ENCODE peak calls at places on chromosomes 12 and 14, in five cellular contexts. R, F, D, Q and B are unnamed samples.

GRCh38 chr12:122865268-122866231 is 30.3 kb downstream of the HIP1R start:
- DNase-seq in R (no peak), Q (peak; percentile 16), D (peak; percentile 64), F (no peak), B (no peak)

GRCh38 chr14:24113379-24113800 is 1.2 kb upstream of the DCAF11 start:
- DNase-seq in D (no peak), R (no peak), F (no peak), Q (no peak), B (no peak)

GRCh38 chr12:77122236-77122635 is 56.9 kb upstream of the E2F7 start:
- DNase-seq in F (peak; percentile 89), Q (peak; percentile 57), R (peak; percentile 78), D (peak; percentile 30), B (peak; percentile 95)

GRCh38 chr12:30978639-30979038 is 52.1 kb downstream of the TSPAN11 start:
- DNase-seq in D (no peak), R (no peak), F (no peak), Q (no peak), B (no peak)

GRCh38 chr12:20653871-20654270 is 41.3 kb upstream of the SLCO1C1 start:
- DNase-seq in Q (no peak), R (no peak), F (no peak), D (no peak), B (no peak)

GRCh38 chr14:96362071-96362964 is 823 bp downstream of the ATG2B start:
- DNase-seq in F (peak; percentile 64), R (no peak), Q (peak; percentile 63), D (peak; percentile 84), B (peak; percentile 70)

GRCh38 chr14:45811155-45811554 is 558.2 kb upstream of the MIS18BP1 start:
- DNase-seq in D (no peak), R (no peak), Q (no peak), F (no peak), B (no peak)

GRCh38 chr12:66228462-66228861 is 39.4 kb downstream of the IRAK3 start:
- DNase-seq in Q (no peak), R (no peak), D (no peak), F (no peak), B (no peak)

GRCh38 chr12:56377310-56377988 is 14.8 kb upstream of the APOF start:
- DNase-seq in Q (peak; percentile 12), F (peak; percentile 13), D (peak; percentile 44), R (no peak), B (peak; percentile 77)

GRCh38 chr12:43836455-43836989 is 641 bp downstream of the TMEM117 start:
- DNase-seq in F (peak; percentile 34), D (peak; percentile 40), Q (no peak), R (peak; percentile 3), B (peak; percentile 39)

GRCh38 chr12:48977290-48978281 is 536 bp upstream of the WNT1 start:
- DNase-seq in Q (no peak), D (peak; percentile 77), R (no peak), F (no peak), B (peak; percentile 51)

GRCh38 chr12:118853634-118854033 is 127.7 kb upstream of the SRRM4 start:
- DNase-seq in Q (no peak), F (no peak), D (peak; percentile 7), R (no peak), B (peak; percentile 1)

GRCh38 chr12:41436076-41436475 is 248.0 kb downstream of the PDZRN4 start:
- DNase-seq in D (no peak), F (no peak), R (no peak), Q (no peak), B (no peak)

GRCh38 chr14:75274899-75275569 is 3.6 kb upstream of the FOS start:
- DNase-seq in R (no peak), D (no peak), Q (no peak), F (peak; percentile 95), B (peak; percentile 57)

GRCh38 chr14:75277000-75277795 is 1.4 kb upstream of the FOS start:
- DNase-seq in R (peak; percentile 82), Q (no peak), D (peak; percentile 96), F (peak; percentile 97), B (peak; percentile 79)

GRCh38 chr14:75274045-75274898 is 4.4 kb upstream of the FOS start:
- DNase-seq in Q (no peak), F (no peak), D (no peak), R (no peak), B (no peak)

GRCh38 chr14:75273272-75274044 is 5.2 kb upstream of the FOS start:
- DNase-seq in R (no peak), D (peak; percentile 34), F (peak; percentile 99), Q (no peak), B (peak; percentile 49)

DNA sequence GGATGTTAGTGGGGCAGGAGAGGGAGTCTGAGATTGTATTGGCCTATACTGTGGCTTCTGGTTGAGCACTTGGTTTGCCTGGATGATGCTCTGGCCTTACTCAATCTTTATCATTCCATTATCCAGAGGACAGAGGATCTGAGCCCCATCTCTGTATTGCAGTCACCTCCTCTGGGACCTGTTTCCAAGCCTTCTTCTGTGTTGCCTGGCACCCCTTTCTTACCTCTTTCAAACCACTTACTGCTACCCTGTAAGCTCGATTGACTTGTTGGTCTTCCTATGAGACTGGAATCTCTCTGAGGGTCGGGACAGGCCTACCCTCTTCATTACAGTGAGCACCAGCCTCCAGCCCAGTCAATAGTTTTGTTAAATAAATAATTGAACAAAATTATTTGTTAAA is 3.0 kb upstream of the FOS start:
- DNase-seq in F (no peak), Q (no peak), D (no peak), R (no peak), B (no peak)
- H3K4me3 ChIP-seq in F (no peak overlapping the region), Q (no peak overlapping the region), D (no peak overlapping the region), R (no peak overlapping the region), B (no peak overlapping the region)

GRCh38 chr14:70619708-70620107 is 19.3 kb upstream of the MED6 start:
- DNase-seq in D (no peak), F (no peak), R (no peak), Q (no peak), B (peak; percentile 54)

GRCh38 chr14:70624972-70625371 is 16.7 kb upstream of the TTC9 start:
- DNase-seq in R (no peak), D (no peak), Q (no peak), F (no peak), B (no peak)

GRCh38 chr14:70616646-70617045 is 16.2 kb upstream of the MED6 start:
- DNase-seq in D (no peak), F (no peak), Q (no peak), R (no peak), B (peak; percentile 65)

GRCh38 chr14:70622111-70622712 is 19.5 kb upstream of the TTC9 start:
- DNase-seq in R (no peak), D (peak; percentile 64), Q (peak; percentile 53), F (peak; percentile 39), B (peak; percentile 71)
- TF ChIP-seq CTCF in R (peak; percentile 86), D (peak; percentile 68), Q (peak; percentile 89), F (peak; percentile 77), B (peak; percentile 98)

GRCh38 chr14:100067481-100067880 is 2.3 kb downstream of the EVL start:
- DNase-seq in D (no peak), F (no peak), R (no peak), Q (no peak), B (no peak)
- H3K4me3 ChIP-seq in D (no peak overlapping the region), F (no peak overlapping the region), R (no peak overlapping the region), Q (no peak overlapping the region), B (no peak overlapping the region)

GRCh38 chr14:63551338-63551737 is 8.2 kb upstream of the PPP2R5E start:
- DNase-seq in D (no peak), Q (no peak), F (no peak), R (no peak), B (peak; percentile 56)
- TF ChIP-seq CTCF in D (no peak), Q (no peak), F (no peak), R (no peak), B (no peak)

GRCh38 chr14:47674148-47674545 is 1.3 kb downstream of the MDGA2 start:
- DNase-seq in R (no peak), D (peak; percentile 13), Q (no peak), F (no peak), B (no peak)

GRCh38 chr14:47674546-47675238 is 713 bp downstream of the MDGA2 start:
- DNase-seq in F (no peak), Q (no peak), D (peak; percentile 22), R (no peak), B (no peak)

GRCh38 chr14:47675239-47675488 is 241 bp downstream of the MDGA2 start:
- DNase-seq in D (no peak), Q (no peak), R (no peak), F (no peak), B (no peak)

GRCh38 chr14:47676301-47676617 is 854 bp upstream of the MDGA2 start:
- DNase-seq in R (no peak), Q (no peak), D (no peak), F (no peak), B (no peak)

GRCh38 chr14:47675489-47676300 is at the start of gene MDGA2:
- DNase-seq in R (no peak), D (peak; percentile 51), F (no peak), Q (no peak), B (peak; percentile 9)
- H3K4me3 ChIP-seq in R (no peak within 1 kb of the TSS), D (peak within 1 kb of the TSS; percentile 58), F (no peak within 1 kb of the TSS), Q (no peak within 1 kb of the TSS), B (no peak within 1 kb of the TSS)